ENCODE peak calls at places on chromosomes 7 and 10, in seven cellular contexts. N is H1, W is mesendoderm, F is H9, Z is IMR-90, J is mesenchymal stem cell, V is trophoblast cell. D is an unnamed sample.
A peak's percentile ranks its signal among the peaks of the same experiment; 100 is the strongest.

GRCh38 chr10:1187151-1187854 is 131.1 kb downstream of the WDR37 start:
- DNase-seq in N (no peak), W (no peak), F (no peak), Z (no peak), J (no peak), V (no peak), D (no peak)

GRCh38 chr10:11180228-11180627 is 162.6 kb downstream of the CELF2 start:
- DNase-seq in N (no peak), W (no peak), F (no peak), Z (no peak), J (no peak), V (peak; percentile 22), D (no peak)

GRCh38 chr10:83680470-83680891 is 458.8 kb upstream of the GHITM start:
- DNase-seq in N (no peak), W (no peak), F (no peak), Z (no peak), J (no peak), V (no peak), D (no peak)

GRCh38 chr7:131231381-131232220 is 96.1 kb upstream of the MKLN1 start:
- DNase-seq in N (no peak), W (peak; percentile 61), F (no peak), Z (peak; percentile 79), J (peak; percentile 80), V (no peak), D (no peak)

GRCh38 chr10:123580426-123580825 is 85.7 kb upstream of the GPR26 start:
- DNase-seq in N (no peak), W (no peak), F (no peak), Z (no peak), J (no peak), V (no peak), D (no peak)

GRCh38 chr10:90871279-90871760 is 454 bp upstream of the RPP30 start:
- DNase-seq in N (no peak), W (peak; percentile 97), F (peak; percentile 84), Z (peak; percentile 81), J (peak; percentile 90), V (peak; percentile 75), D (peak; percentile 70)

GRCh38 chr10:102759497-102760210 is 15.9 kb downstream of the WBP1L start:
- DNase-seq in N (no peak), W (no peak), F (no peak), Z (no peak), J (no peak), V (no peak), D (no peak)

GRCh38 chr10:132942101-132942739 is at the start of gene CFAP46:
- DNase-seq in N (no peak), W (peak; percentile 72), F (peak; percentile 78), Z (peak; percentile 44), J (peak; percentile 68), V (no peak), D (peak; percentile 71)

GRCh38 chr7:22129819-22130580 is 184.3 kb upstream of the CDCA7L start:
- DNase-seq in N (no peak), W (no peak), F (no peak), Z (no peak), J (peak; percentile 4), V (no peak), D (no peak)

GRCh38 chr10:110326351-110327032 is 21.8 kb upstream of the SMNDC1 start:
- DNase-seq in N (no peak), W (no peak), F (no peak), Z (peak; percentile 97), J (peak; percentile 87), V (no peak), D (no peak)

GRCh38 chr7:139562972-139563565 is 39.6 kb downstream of the CLEC2L start:
- DNase-seq in N (no peak), W (no peak), F (no peak), Z (no peak), J (no peak), V (no peak), D (no peak)

GRCh38 chr7:55053651-55054226 is 34.9 kb downstream of the EGFR start:
- DNase-seq in N (no peak), W (peak; percentile 10), F (no peak), Z (peak; percentile 50), J (no peak), V (peak; percentile 95), D (no peak)

GRCh38 chr10:115052216-115052615 is 40.9 kb upstream of the ATRNL1 start:
- DNase-seq in N (no peak), W (no peak), F (no peak), Z (no peak), J (no peak), V (no peak), D (no peak)

GRCh38 chr7:77284005-77284404 is 84.4 kb upstream of the FGL2 start:
- DNase-seq in N (no peak), W (no peak), F (no peak), Z (no peak), J (no peak), V (no peak), D (no peak)

GRCh38 chr7:128197586-128197985 is 43.5 kb upstream of the LEP start:
- DNase-seq in N (no peak), W (no peak), F (peak; percentile 26), Z (peak; percentile 8), J (no peak), V (no peak), D (no peak)

GRCh38 chr7:38905026-38905759 is 3.8 kb downstream of the VPS41 start:
- DNase-seq in N (no peak), W (no peak), F (no peak), Z (peak; percentile 49), J (peak; percentile 11), V (no peak), D (no peak)

GRCh38 chr7:38903057-38903456 is 5.9 kb downstream of the VPS41 start:
- DNase-seq in N (no peak), W (peak; percentile 68), F (no peak), Z (no peak), J (no peak), V (peak; percentile 39), D (no peak)

GRCh38 chr7:38909870-38910269 is 879 bp upstream of the VPS41 start:
- DNase-seq in N (no peak), W (no peak), F (no peak), Z (no peak), J (no peak), V (no peak), D (no peak)

GRCh38 chr7:38907066-38907465 is 1.9 kb downstream of the VPS41 start:
- DNase-seq in N (no peak), W (no peak), F (no peak), Z (no peak), J (no peak), V (no peak), D (no peak)

DNA sequence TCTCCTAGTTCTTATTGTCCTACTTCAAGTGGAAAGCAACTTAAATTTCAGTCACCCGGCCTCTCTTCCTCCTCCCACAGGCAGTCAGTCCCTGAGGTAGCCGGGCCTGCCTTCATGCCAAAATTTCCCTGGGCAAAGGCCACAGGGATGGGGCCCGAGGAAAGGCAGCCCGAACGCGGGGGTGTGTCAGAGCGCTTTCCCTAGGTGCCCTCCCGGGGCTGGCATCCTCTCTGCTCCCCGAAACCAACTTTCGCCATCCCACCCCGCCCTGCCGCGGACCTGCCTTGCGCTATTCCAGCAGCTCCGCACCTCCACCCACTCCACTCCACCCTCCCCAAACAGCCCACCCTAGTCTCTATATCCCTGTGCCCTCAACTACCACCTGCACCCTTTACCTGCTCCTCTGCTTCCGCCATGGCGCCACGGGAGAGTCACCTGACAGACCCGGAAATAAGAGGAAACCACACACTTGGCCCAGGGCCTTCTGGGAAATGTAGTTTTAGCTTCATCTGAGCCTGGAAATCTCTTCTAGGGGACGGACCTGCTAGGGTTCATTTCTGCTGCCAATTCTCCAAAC is at the start of gene VPS41:
- DNase-seq in N (no peak), W (peak; percentile 89), F (peak; percentile 83), Z (peak; percentile 69), J (peak; percentile 81), V (peak; percentile 83), D (peak; percentile 59)
- H2AK5ac ChIP-seq in N (no peak within 1 kb of the TSS), W (no peak within 1 kb of the TSS), F (no peak within 1 kb of the TSS), Z (no peak within 1 kb of the TSS), J (no peak within 1 kb of the TSS), V (no peak within 1 kb of the TSS), D (no peak within 1 kb of the TSS)

DNA sequence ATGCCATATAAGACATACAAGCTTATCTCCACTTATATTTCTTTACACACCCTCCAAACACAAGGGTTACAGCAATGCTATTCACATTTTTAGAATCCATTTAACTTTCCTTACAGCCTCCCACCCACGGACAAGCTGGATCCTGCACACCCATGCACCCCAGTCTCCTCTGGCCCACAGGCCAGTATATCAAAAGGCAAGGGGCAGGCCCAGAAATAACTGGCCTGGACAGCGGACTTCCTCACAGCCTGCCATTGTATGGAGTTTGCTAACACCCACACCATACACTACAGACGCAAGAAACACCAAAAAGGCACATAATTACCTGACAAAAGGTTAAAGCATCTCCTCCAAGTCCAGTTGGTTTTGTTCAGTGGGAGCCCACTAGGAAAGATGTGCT is 12.0 kb downstream of the HOXA4 start:
- DNase-seq in N (no peak), W (no peak), F (no peak), Z (no peak), J (no peak), V (no peak), D (no peak)
- H3K4ac ChIP-seq in N (no peak overlapping the region), W (no peak overlapping the region), F (no peak overlapping the region), Z (peak overlapping the region; percentile 87), J (no peak overlapping the region), V (no peak overlapping the region), D (no peak overlapping the region)

GRCh38 chr7:2355079-2356008 is 717 bp downstream of the EIF3B start:
- DNase-seq in N (no peak), W (peak; percentile 27), F (no peak), Z (no peak), J (peak; percentile 34), V (peak; percentile 45), D (no peak)
- H3K27ac ChIP-seq in N (peak overlapping the region; percentile 100), W (peak overlapping the region; percentile 42), F (no peak overlapping the region), Z (peak overlapping the region; percentile 84), J (no peak overlapping the region), V (peak overlapping the region; percentile 89), D (no peak overlapping the region)

DNA sequence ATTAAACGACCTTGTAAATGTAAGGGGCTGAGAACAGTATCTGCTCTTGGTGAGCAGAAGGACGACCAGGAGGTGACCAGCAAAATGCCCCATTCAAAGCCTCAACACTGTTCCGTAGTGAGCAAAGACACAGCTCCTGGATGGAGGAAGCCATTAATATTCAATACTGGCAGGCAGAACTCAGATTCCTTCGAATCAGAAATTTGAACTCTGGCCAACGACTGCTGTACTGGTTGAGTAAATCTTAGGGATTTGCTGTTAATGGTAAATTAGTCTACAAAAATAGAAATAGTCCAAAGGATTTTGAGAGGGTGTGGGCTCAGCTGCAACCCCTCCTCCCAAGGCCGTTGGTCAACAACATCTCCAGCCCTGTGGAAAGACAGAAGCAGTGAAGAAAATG is 130.5 kb upstream of the PFKP start:
- DNase-seq in N (no peak), W (no peak), F (no peak), Z (no peak), J (no peak), V (no peak), D (no peak)
- H2AK5ac ChIP-seq in N (no peak overlapping the region), W (no peak overlapping the region), F (no peak overlapping the region), Z (no peak overlapping the region), J (no peak overlapping the region), V (no peak overlapping the region), D (no peak overlapping the region)

DNA sequence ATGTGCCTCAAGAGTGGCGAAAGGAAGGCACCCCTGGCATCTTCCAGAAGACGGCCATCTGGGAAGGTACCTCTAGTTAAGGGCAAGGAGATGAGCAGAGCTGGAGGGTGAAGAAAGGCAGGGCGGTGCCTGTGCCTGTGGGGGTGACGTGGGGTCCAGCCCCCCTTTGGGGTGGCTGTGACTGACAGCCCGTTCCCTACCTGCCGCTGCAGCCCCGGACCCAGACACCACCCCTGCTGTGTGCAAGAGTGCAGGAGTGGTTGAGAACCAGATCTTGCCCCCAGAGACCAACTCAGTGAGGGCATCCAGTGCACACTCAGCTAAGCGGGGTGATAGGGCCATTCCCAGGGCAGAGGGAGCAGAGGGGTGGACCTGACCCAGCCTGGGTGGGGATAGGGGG is 4.3 kb upstream of the MUC17 start:
- DNase-seq in N (no peak), W (no peak), F (no peak), Z (no peak), J (no peak), V (no peak), D (no peak)
- H3K4ac ChIP-seq in N (peak overlapping the region; percentile 3), W (no peak overlapping the region), F (no peak overlapping the region), Z (no peak overlapping the region), J (no peak overlapping the region), V (no peak overlapping the region), D (no peak overlapping the region)